ENCODE peak calls at places on chromosomes 13 and 19, in four cellular contexts. B, C, S and U are unnamed samples. For H3K27me3 and H3K4me1, the result is how much of the 10 kb centered on the place peaks cover.

GRCh38 chr19:47315125-47315821 is 5.6 kb downstream of the C5AR1 start:
- DNase-seq in B (no peak), C (no peak), S (no peak), U (peak)

GRCh38 chr13:37481005-37481857 is 117.3 kb downstream of the POSTN start:
- DNase-seq in B (no peak), C (no peak), S (no peak), U (no peak)

GRCh38 chr19:14119644-14120496 is 2.3 kb upstream of the PRKACA start:
- DNase-seq in B (no peak), C (no peak), S (no peak), U (no peak)

GRCh38 chr13:50403311-50403710 is 388.1 kb downstream of the KCNRG start:
- DNase-seq in B (no peak), C (no peak), S (no peak), U (no peak)

GRCh38 chr19:41847351-41848105 is 2.7 kb downstream of the DMRTC2 start:
- DNase-seq in B (no peak), C (no peak), S (no peak), U (no peak)

GRCh38 chr13:98175823-98176222 is 1.2 kb downstream of the RNF113B start:
- DNase-seq in B (no peak), C (no peak), S (no peak), U (no peak)

GRCh38 chr19:32914879-32915278 is 45.3 kb upstream of the SLC7A9 start:
- DNase-seq in B (no peak), C (no peak), S (no peak), U (no peak)

GRCh38 chr19:47152205-47152604 is 21.6 kb downstream of the SAE1 start:
- DNase-seq in B (no peak), C (no peak), S (no peak), U (no peak)

GRCh38 chr13:107993239-107993948 is 221.9 kb downstream of the LIG4 start:
- DNase-seq in B (no peak), C (no peak), S (no peak), U (no peak)

GRCh38 chr13:111962431-111962891 is 104.5 kb upstream of the SOX1 start:
- DNase-seq in B (peak), C (no peak), S (no peak), U (no peak)

GRCh38 chr13:54162069-54162468 is 1133.5 kb downstream of the OLFM4 start:
- DNase-seq in B (no peak), C (no peak), S (no peak), U (no peak)

GRCh38 chr19:8129061-8129460 is 20.3 kb downstream of the FBN3 start:
- DNase-seq in B (no peak), C (no peak), S (no peak), U (peak)

GRCh38 chr13:44974056-44974798 is 15.0 kb downstream of the NUFIP1 start:
- DNase-seq in B (no peak), C (no peak), S (no peak), U (no peak)

GRCh38 chr13:79549355-79550106 is 68.6 kb downstream of the NDFIP2 start:
- DNase-seq in B (no peak), C (no peak), S (no peak), U (no peak)

GRCh38 chr13:44574466-44574855 is 1.7 kb downstream of the TSC22D1 start:
- DNase-seq in B (no peak), C (no peak), S (no peak), U (no peak)

GRCh38 chr19:44657211-44657921 is 13.7 kb downstream of the PVR start:
- DNase-seq in B (peak), C (peak), S (peak), U (peak)

GRCh38 chr13:112759053-112759452 is 69.2 kb downstream of the ATP11A start:
- DNase-seq in B (no peak), C (no peak), S (no peak), U (no peak)

GRCh38 chr13:24308068-24308445 is 1.3 kb upstream of the C1QTNF9 start:
- DNase-seq in B (no peak), C (no peak), S (no peak), U (no peak)

GRCh38 chr19:41552558-41552957 is 23.4 kb upstream of the CEACAM21 start:
- DNase-seq in B (no peak), C (no peak), S (no peak), U (no peak)

GRCh38 chr13:26253787-26254582 is at the start of gene CDK8:
- DNase-seq in B (peak), C (peak), S (peak), U (peak)

GRCh38 chr19:54107876-54108490 is 5.3 kb downstream of the NDUFA3 start:
- DNase-seq in B (no peak), C (no peak), S (no peak), U (no peak)

GRCh38 chr19:22426901-22427300 is 4.8 kb upstream of the ZNF98 start:
- DNase-seq in B (no peak), C (no peak), S (no peak), U (no peak)

GRCh38 chr13:59358014-59358413 is 805.7 kb downstream of the DIAPH3 start:
- DNase-seq in B (no peak), C (no peak), S (no peak), U (no peak)

GRCh38 chr13:96992633-96993032 is 1.6 kb downstream of the OXGR1 start:
- DNase-seq in B (no peak), C (no peak), S (no peak), U (no peak)
- H3K27me3 ChIP-seq in B (under half), C (under half), S (under half), U (under half)

DNA sequence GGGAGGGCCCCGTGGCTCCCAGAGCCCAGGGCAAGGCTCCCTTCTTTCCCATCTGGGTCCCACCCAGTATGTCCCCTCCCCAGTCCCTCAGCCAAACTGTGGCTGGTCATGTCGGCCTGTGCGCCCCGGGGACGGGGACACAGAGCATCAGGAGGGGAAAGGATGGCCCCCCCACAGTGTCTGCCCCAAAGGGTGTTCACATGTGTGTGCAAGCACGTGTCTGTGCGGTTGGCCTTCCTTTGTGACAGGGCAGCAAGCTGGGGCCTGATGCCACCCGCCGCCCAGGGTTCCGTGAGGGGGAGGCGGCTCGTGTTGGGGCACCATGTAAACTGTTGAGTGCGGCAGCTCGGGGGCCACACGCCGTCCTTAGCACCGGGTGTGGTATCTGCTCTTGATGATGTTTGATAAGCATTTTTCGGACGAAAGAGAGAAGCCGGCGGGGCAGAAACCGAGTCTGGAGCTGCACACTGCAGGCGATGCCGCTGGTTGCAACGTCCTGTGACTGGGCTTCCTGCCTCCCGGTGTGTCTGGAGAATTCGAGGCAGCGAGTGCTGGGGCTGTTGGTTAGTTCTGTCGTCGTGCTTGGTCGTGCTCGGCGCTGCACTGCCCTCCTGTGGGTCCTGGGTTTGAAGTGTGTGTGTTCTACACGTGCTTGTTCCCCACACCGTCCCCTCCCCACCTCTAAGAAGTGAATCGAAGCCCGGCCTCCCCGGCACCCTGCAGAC is 18.4 kb downstream of the GNA11 start:
- DNase-seq in B (no peak), C (no peak), S (no peak), U (no peak)
- H3K4me1 ChIP-seq in B (under half), C (under half), S (under half), U (under half)

DNA sequence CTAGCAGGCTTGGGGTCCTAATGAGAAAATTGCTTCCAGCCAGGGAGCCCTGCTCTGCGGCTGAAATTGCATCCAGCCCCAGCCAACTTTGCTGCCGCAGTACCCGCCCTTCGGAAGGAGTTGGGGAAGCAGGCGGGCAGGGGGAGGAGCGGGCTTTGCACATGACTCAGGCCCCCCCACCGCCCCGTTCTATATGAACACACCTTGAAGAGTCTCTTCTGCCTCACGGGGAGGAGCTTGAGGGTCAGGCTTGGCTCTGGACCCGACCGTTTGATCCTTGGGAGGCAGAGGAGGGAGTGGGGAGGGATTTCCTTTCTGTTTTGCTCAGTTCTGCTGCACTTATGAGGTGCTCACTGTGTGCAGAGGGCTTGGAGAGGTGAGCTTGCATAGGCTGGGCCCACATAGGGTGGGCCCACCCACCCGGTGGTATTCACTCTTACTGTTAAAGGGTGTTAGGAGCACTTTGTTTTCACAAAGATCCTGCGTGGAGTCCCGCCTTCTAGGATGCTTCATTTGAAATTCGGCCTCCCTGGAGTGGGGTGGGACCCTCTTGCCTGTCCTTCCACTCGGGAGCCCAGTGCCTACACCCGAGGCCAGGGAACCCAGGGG is 46.5 kb downstream of the LYL1 start:
- DNase-seq in B (peak), C (peak), S (no peak), U (peak)
- H3K27me3 ChIP-seq in B (under half), C (under half), S (under half), U (under half)

GRCh38 chr19:28504139-28504538 is 708.8 kb downstream of the UQCRFS1 start:
- DNase-seq in B (no peak), C (no peak), S (no peak), U (no peak)
- H3K4me1 ChIP-seq in B (under half), C (under half), S (under half), U (under half)

GRCh38 chr19:18790566-18791314 is at the start of gene COMP:
- DNase-seq in B (no peak), C (no peak), S (no peak), U (no peak)
- H3K27me3 ChIP-seq in B (under half), C (under half), S (under half), U (half or more)

GRCh38 chr19:2544576-2545415 is 68.9 kb downstream of the GADD45B start:
- DNase-seq in B (peak), C (peak), S (no peak), U (no peak)
- H3K4me1 ChIP-seq in B (half or more), C (under half), S (under half), U (under half)

GRCh38 chr19:508204-509150 is 1.2 kb downstream of the TPGS1 start:
- DNase-seq in B (no peak), C (no peak), S (no peak), U (no peak)
- H3K27me3 ChIP-seq in B (under half), C (under half), S (under half), U (under half)

GRCh38 chr13:31894931-31895330 is 136.6 kb upstream of the FRY start:
- DNase-seq in B (no peak), C (no peak), S (no peak), U (no peak)

GRCh38 chr13:31891472-31891871 is 140.1 kb upstream of the FRY start:
- DNase-seq in B (no peak), C (no peak), S (no peak), U (no peak)

GRCh38 chr13:31895687-31896086 is 135.9 kb upstream of the FRY start:
- DNase-seq in B (no peak), C (no peak), S (no peak), U (no peak)

GRCh38 chr13:31898383-31899071 is 133.0 kb upstream of the FRY start:
- DNase-seq in B (no peak), C (no peak), S (no peak), U (no peak)

GRCh38 chr13:31896427-31896826 is 135.1 kb upstream of the FRY start:
- DNase-seq in B (no peak), C (no peak), S (no peak), U (no peak)
- H3K4me1 ChIP-seq in B (under half), C (under half), S (under half), U (under half)